ENCODE peak calls at places on chromosomes 11 and 22, in six cellular contexts. H is neural crest cell; L is NCI-H2171 treated with DMSO at 0.1 percent for 48 hours; B is Caki2; X is stimulated activated CD8-positive, alpha-beta memory T cell treated with anti-CD3 and anti-CD28 coated beads, Interleukin-4, amount 100 ng/mL, for 1 hour; C is activated T-helper 1 cell treated with Interleukin-2 at 50 U/mL for 16 hours. T is an unnamed sample.

GRCh38 chr11:33945481-33946268 is 53.8 kb upstream of the LMO2 start:
- DNase-seq in X (no peak), L (no peak), C (no peak), B (no peak), H (no peak), T (no peak)

GRCh38 chr11:35675901-35676610 is 13.5 kb downstream of the TRIM44 start:
- DNase-seq in C (no peak), L (peak), B (no peak), H (no peak), X (no peak), T (no peak)

GRCh38 chr11:109033627-109034340 is 368.9 kb downstream of the DDX10 start:
- DNase-seq in X (no peak), L (no peak), B (no peak), H (no peak), C (no peak), T (no peak)

GRCh38 chr11:130763087-130763980 is 152.9 kb downstream of the SNX19 start:
- DNase-seq in X (no peak), B (no peak), L (no peak), C (no peak), H (no peak), T (no peak)

GRCh38 chr11:65911682-65912568 is 6.9 kb downstream of the C11orf68 start:
- DNase-seq in B (peak), H (peak), L (peak), X (no peak), C (no peak), T (peak)

GRCh38 chr22:46589871-46590271 is 30.3 kb upstream of the GRAMD4 start:
- DNase-seq in H (no peak), B (no peak), C (no peak), X (no peak), L (no peak), T (no peak)

GRCh38 chr22:43101306-43101705 is 9.2 kb upstream of the BIK start:
- DNase-seq in C (no peak), H (no peak), X (no peak), L (no peak), B (no peak), T (no peak)

GRCh38 chr11:61814242-61814957 is 2.4 kb downstream of the FADS1 start:
- DNase-seq in C (no peak), B (no peak), H (no peak), X (no peak), L (peak), T (no peak)

GRCh38 chr11:13126430-13126829 is 117.3 kb downstream of the RASSF10 start:
- DNase-seq in L (no peak), B (peak), X (no peak), C (no peak), H (no peak), T (no peak)

GRCh38 chr11:126034026-126034822 is 28.4 kb downstream of the CDON start:
- DNase-seq in L (no peak), C (no peak), X (no peak), H (peak), B (no peak), T (no peak)

GRCh38 chr11:35615911-35616900 is 2.1 kb upstream of the FJX1 start:
- DNase-seq in L (peak), B (peak), X (no peak), C (no peak), H (no peak), T (no peak)

GRCh38 chr11:112583246-112583893 is 322.7 kb upstream of the PLET1 start:
- DNase-seq in B (no peak), C (no peak), X (no peak), L (no peak), H (no peak), T (no peak)

GRCh38 chr22:20114506-20115475 is 1.1 kb upstream of the RANBP1 start:
- DNase-seq in B (no peak), X (no peak), L (no peak), C (no peak), H (no peak), T (no peak)

GRCh38 chr11:122422707-122423106 is 232.8 kb upstream of the UBASH3B start:
- DNase-seq in C (no peak), X (no peak), H (no peak), B (no peak), L (no peak), T (no peak)

GRCh38 chr22:36334838-36335603 is 52.7 kb downstream of the MYH9 start:
- DNase-seq in C (no peak), X (no peak), H (peak), L (peak), B (no peak), T (no peak)

GRCh38 chr11:13834463-13834862 is 128.1 kb upstream of the SPON1 start:
- DNase-seq in L (no peak), X (no peak), C (no peak), B (no peak), H (peak), T (no peak)

GRCh38 chr11:272195-272930 is 5.8 kb upstream of the NLRP6 start:
- DNase-seq in X (no peak), B (no peak), H (no peak), C (no peak), L (no peak), T (no peak)

GRCh38 chr11:17575431-17576425 is 28.7 kb downstream of the OTOG start:
- DNase-seq in L (no peak), H (no peak), C (no peak), B (no peak), X (no peak), T (peak)

GRCh38 chr11:66743271-66743968 is 14.4 kb upstream of the SPTBN2 start:
- DNase-seq in B (peak), X (no peak), H (no peak), C (no peak), L (no peak), T (peak)

GRCh38 chr11:73680687-73681086 is 34.3 kb downstream of the PLEKHB1 start:
- DNase-seq in X (no peak), L (no peak), B (no peak), H (no peak), C (no peak), T (no peak)

GRCh38 chr11:33310720-33311500 is 53.7 kb downstream of the HIPK3 start:
- DNase-seq in X (no peak), C (no peak), B (no peak), H (no peak), L (no peak), T (no peak)

GRCh38 chr11:112298535-112298934 is 37.9 kb upstream of the PLET1 start:
- DNase-seq in L (no peak), B (no peak), H (no peak), C (no peak), X (no peak), T (no peak)

GRCh38 chr11:93024376-93024775 is 54.9 kb downstream of the MTNR1B start:
- DNase-seq in H (no peak), L (no peak), B (peak), C (no peak), X (no peak), T (no peak)

GRCh38 chr11:83628622-83629347 is 342.6 kb upstream of the CCDC90B start:
- DNase-seq in X (no peak), B (no peak), H (no peak), L (peak), C (no peak), T (no peak)

GRCh38 chr11:120057595-120058581 is 80.0 kb downstream of the TRIM29 start:
- DNase-seq in B (no peak), L (no peak), X (no peak), C (no peak), H (no peak), T (no peak)

GRCh38 chr11:116911981-116912734 is 74.7 kb upstream of the APOA1 start:
- DNase-seq in L (no peak), C (no peak), H (no peak), B (no peak), X (no peak), T (no peak)

GRCh38 chr11:9170450-9170849 is 79.1 kb upstream of the SCUBE2 start:
- DNase-seq in B (no peak), C (no peak), H (no peak), X (no peak), L (no peak), T (no peak)

GRCh38 chr11:93604276-93604675 is 57.2 kb upstream of the CEP295 start:
- DNase-seq in X (no peak), L (no peak), H (no peak), B (no peak), C (no peak), T (no peak)

GRCh38 chr11:31757245-31757835 is 53.8 kb downstream of the PAX6 start:
- DNase-seq in H (no peak), C (no peak), B (no peak), L (peak), X (no peak), T (no peak)

GRCh38 chr22:17145021-17145680 is 13.9 kb downstream of the HDHD5 start:
- DNase-seq in L (no peak), C (no peak), X (no peak), B (no peak), H (no peak), T (no peak)

GRCh38 chr11:44726278-44727113 is at the start of gene TSPAN18:
- DNase-seq in H (peak), L (peak), X (no peak), B (no peak), C (peak), T (no peak)

GRCh38 chr22:33381531-33382406 is 323.6 kb upstream of the SYN3 start:
- DNase-seq in L (no peak), H (no peak), C (no peak), X (no peak), B (peak), T (no peak)

T was measured in breast epithelium.